ENCODE peak calls at places on chromosome 2, in eight cellular contexts. S, T, A, K, C, R, F and Q are unnamed samples.

GRCh38 chr2:238220892-238221521 is 17.5 kb upstream of the ILKAP start:
- ATAC-seq in S (peak), T (no peak), A (no peak), K (peak), C (peak), R (peak), F (peak), Q (peak)

GRCh38 chr2:8659735-8660492 is 21.9 kb upstream of the ID2 start:
- ATAC-seq in S (peak), T (no peak), A (no peak), K (no peak), C (no peak), R (no peak), F (no peak), Q (no peak)

GRCh38 chr2:144921131-144921530 is 401.2 kb upstream of the ZEB2 start:
- ATAC-seq in S (no peak), T (no peak), A (no peak), K (no peak), C (no peak), R (no peak), F (no peak), Q (no peak)

GRCh38 chr2:158970522-158970855 is 2.0 kb downstream of the TANC1 start:
- ATAC-seq in S (no peak), T (no peak), A (no peak), K (no peak), C (no peak), R (peak), F (no peak), Q (no peak)

GRCh38 chr2:132267372-132267771 is 105.6 kb upstream of the ANKRD30BL start:
- ATAC-seq in S (no peak), T (no peak), A (no peak), K (peak), C (no peak), R (no peak), F (no peak), Q (no peak)

GRCh38 chr2:16728742-16729141 is 63.1 kb upstream of the CYRIA start:
- ATAC-seq in S (no peak), T (no peak), A (no peak), K (no peak), C (no peak), R (no peak), F (no peak), Q (no peak)

GRCh38 chr2:237546876-237547395 is 19.4 kb upstream of the PRLH start:
- ATAC-seq in S (no peak), T (no peak), A (no peak), K (no peak), C (no peak), R (no peak), F (no peak), Q (no peak)

GRCh38 chr2:234404957-234405356 is 91.9 kb downstream of the ARL4C start:
- ATAC-seq in S (no peak), T (no peak), A (no peak), K (no peak), C (no peak), R (no peak), F (no peak), Q (no peak)

GRCh38 chr2:188379748-188380147 is 88.1 kb downstream of the GULP1 start:
- ATAC-seq in S (no peak), T (no peak), A (no peak), K (no peak), C (no peak), R (no peak), F (no peak), Q (no peak)

GRCh38 chr2:154697422-154698237 is 865 bp upstream of the KCNJ3 start:
- ATAC-seq in S (peak), T (no peak), A (no peak), K (no peak), C (peak), R (peak), F (peak), Q (peak)

GRCh38 chr2:232929303-232930123 is 59.4 kb downstream of the SNORC start:
- ATAC-seq in S (no peak), T (no peak), A (no peak), K (no peak), C (no peak), R (no peak), F (no peak), Q (no peak)

GRCh38 chr2:207617011-207617671 is 8.1 kb downstream of the METTL21A start:
- ATAC-seq in S (no peak), T (peak), A (no peak), K (no peak), C (peak), R (no peak), F (peak), Q (peak)

GRCh38 chr2:45872211-45872610 is 220.7 kb downstream of the PRKCE start:
- ATAC-seq in S (no peak), T (no peak), A (no peak), K (no peak), C (no peak), R (no peak), F (no peak), Q (no peak)

GRCh38 chr2:171411214-171411613 is 22.6 kb downstream of the METTL8 start:
- ATAC-seq in S (no peak), T (no peak), A (no peak), K (no peak), C (no peak), R (no peak), F (no peak), Q (no peak)